ENCODE peak calls at places on chromosome 2, in seven cellular contexts. One of them, this sample, is unnamed.

GRCh38 chr2:204914708-204915107 is 369.4 kb downstream of the PARD3B start:
- DNase-seq in colonic mucosa: no peak
- DNase-seq in ascending aorta: no peak
- DNase-seq in bronchial epithelial cell: no peak
- DNase-seq in GM13977: no peak
- DNase-seq in HL-60: no peak
- DNase-seq in fibroblast of lung: no peak
- DNase-seq in this sample: no peak

GRCh38 chr2:218746960-218747359 is 35.0 kb upstream of the CYP27A1 start:
- DNase-seq in colonic mucosa: no peak
- DNase-seq in ascending aorta: no peak
- DNase-seq in bronchial epithelial cell: no peak
- DNase-seq in GM13977: no peak
- DNase-seq in HL-60: no peak
- DNase-seq in fibroblast of lung: no peak
- DNase-seq in this sample: no peak

GRCh38 chr2:241267249-241268067 is 48.0 kb downstream of the HDLBP start:
- DNase-seq in colonic mucosa: no peak
- DNase-seq in ascending aorta: peak
- DNase-seq in bronchial epithelial cell: no peak
- DNase-seq in GM13977: no peak
- DNase-seq in HL-60: no peak
- DNase-seq in fibroblast of lung: no peak
- DNase-seq in this sample: no peak

GRCh38 chr2:199583676-199584075 is 125.9 kb upstream of the SATB2 start:
- DNase-seq in colonic mucosa: no peak
- DNase-seq in ascending aorta: no peak
- DNase-seq in bronchial epithelial cell: no peak
- DNase-seq in GM13977: no peak
- DNase-seq in HL-60: no peak
- DNase-seq in fibroblast of lung: no peak
- DNase-seq in this sample: no peak

GRCh38 chr2:12663306-12664037 is 53.3 kb upstream of the TRIB2 start:
- DNase-seq in colonic mucosa: no peak
- DNase-seq in ascending aorta: no peak
- DNase-seq in bronchial epithelial cell: no peak
- DNase-seq in GM13977: no peak
- DNase-seq in HL-60: no peak
- DNase-seq in fibroblast of lung: no peak
- DNase-seq in this sample: no peak

GRCh38 chr2:27723372-27724144 is 48.0 kb upstream of the MRPL33 start:
- DNase-seq in colonic mucosa: peak
- DNase-seq in ascending aorta: peak
- DNase-seq in bronchial epithelial cell: peak
- DNase-seq in GM13977: peak
- DNase-seq in HL-60: peak
- DNase-seq in fibroblast of lung: peak
- DNase-seq in this sample: peak

GRCh38 chr2:23698733-23699391 is 228.1 kb downstream of the ATAD2B start:
- DNase-seq in colonic mucosa: no peak
- DNase-seq in ascending aorta: no peak
- DNase-seq in bronchial epithelial cell: no peak
- DNase-seq in GM13977: no peak
- DNase-seq in HL-60: no peak
- DNase-seq in fibroblast of lung: peak
- DNase-seq in this sample: no peak

GRCh38 chr2:27021253-27021801 is 11.4 kb upstream of the TMEM214 start:
- DNase-seq in colonic mucosa: peak
- DNase-seq in ascending aorta: no peak
- DNase-seq in bronchial epithelial cell: no peak
- DNase-seq in GM13977: no peak
- DNase-seq in HL-60: no peak
- DNase-seq in fibroblast of lung: no peak
- DNase-seq in this sample: no peak

GRCh38 chr2:45675130-45675812 is 23.8 kb downstream of the PRKCE start:
- DNase-seq in colonic mucosa: peak
- DNase-seq in ascending aorta: no peak
- DNase-seq in bronchial epithelial cell: peak
- DNase-seq in GM13977: no peak
- DNase-seq in HL-60: no peak
- DNase-seq in fibroblast of lung: no peak
- DNase-seq in this sample: no peak

GRCh38 chr2:240234503-240234951 is 94.1 kb upstream of the OTOS start:
- DNase-seq in colonic mucosa: peak
- DNase-seq in ascending aorta: peak
- DNase-seq in bronchial epithelial cell: no peak
- DNase-seq in GM13977: no peak
- DNase-seq in HL-60: no peak
- DNase-seq in fibroblast of lung: no peak
- DNase-seq in this sample: no peak

GRCh38 chr2:113075030-113075429 is 7.3 kb downstream of the IL1F10 start:
- DNase-seq in colonic mucosa: no peak
- DNase-seq in ascending aorta: no peak
- DNase-seq in bronchial epithelial cell: peak
- DNase-seq in GM13977: no peak
- DNase-seq in HL-60: no peak
- DNase-seq in fibroblast of lung: no peak
- DNase-seq in this sample: no peak

GRCh38 chr2:25822190-25823117 is 55.8 kb downstream of the ASXL2 start:
- DNase-seq in colonic mucosa: peak
- DNase-seq in ascending aorta: peak
- DNase-seq in bronchial epithelial cell: peak
- DNase-seq in GM13977: peak
- DNase-seq in HL-60: no peak
- DNase-seq in fibroblast of lung: no peak
- DNase-seq in this sample: no peak

GRCh38 chr2:10174173-10174572 is 51.6 kb downstream of the RRM2 start:
- DNase-seq in colonic mucosa: no peak
- DNase-seq in ascending aorta: no peak
- DNase-seq in bronchial epithelial cell: no peak
- DNase-seq in GM13977: no peak
- DNase-seq in HL-60: no peak
- DNase-seq in fibroblast of lung: no peak
- DNase-seq in this sample: no peak

GRCh38 chr2:164599954-164600589 is 21.2 kb downstream of the GRB14 start:
- DNase-seq in colonic mucosa: peak
- DNase-seq in ascending aorta: no peak
- DNase-seq in bronchial epithelial cell: peak
- DNase-seq in GM13977: peak
- DNase-seq in HL-60: peak
- DNase-seq in fibroblast of lung: peak
- DNase-seq in this sample: peak
- TF ChIP-seq CTCF in colonic mucosa: peak
- TF ChIP-seq CTCF in ascending aorta: no peak
- TF ChIP-seq CTCF in bronchial epithelial cell: peak
- TF ChIP-seq CTCF in GM13977: peak
- TF ChIP-seq CTCF in HL-60: peak
- TF ChIP-seq CTCF in fibroblast of lung: peak
- TF ChIP-seq CTCF in this sample: peak

DNA sequence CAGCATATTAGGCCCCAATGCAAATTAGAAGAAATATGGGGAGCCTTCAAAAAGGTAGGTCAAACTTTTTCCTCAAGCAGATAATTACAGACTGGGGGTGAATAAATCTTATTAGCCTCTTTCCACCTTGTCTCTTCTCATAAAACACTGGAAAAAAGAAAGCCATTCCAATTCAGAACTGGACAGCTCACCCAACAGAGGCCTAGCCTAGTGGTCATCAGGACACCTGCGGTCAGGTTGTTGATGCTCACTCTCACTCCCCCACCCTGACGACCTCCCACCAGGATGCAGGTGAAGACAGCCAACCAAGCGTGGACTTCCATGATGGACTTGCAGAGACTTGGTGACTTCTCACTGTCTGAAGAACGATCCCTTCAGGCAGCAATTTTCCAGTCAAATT is 207.1 kb downstream of the ALK start:
- DNase-seq in colonic mucosa: no peak
- DNase-seq in ascending aorta: no peak
- DNase-seq in bronchial epithelial cell: no peak
- DNase-seq in GM13977: no peak
- DNase-seq in HL-60: no peak
- DNase-seq in fibroblast of lung: no peak
- DNase-seq in this sample: no peak
- TF ChIP-seq CTCF in colonic mucosa: no peak
- TF ChIP-seq CTCF in ascending aorta: no peak
- TF ChIP-seq CTCF in bronchial epithelial cell: peak
- TF ChIP-seq CTCF in GM13977: no peak
- TF ChIP-seq CTCF in HL-60: no peak
- TF ChIP-seq CTCF in fibroblast of lung: no peak
- TF ChIP-seq CTCF in this sample: no peak

GRCh38 chr2:30341500-30342267 is 105.4 kb upstream of the LCLAT1 start:
- DNase-seq in colonic mucosa: no peak
- DNase-seq in ascending aorta: no peak
- DNase-seq in bronchial epithelial cell: no peak
- DNase-seq in GM13977: no peak
- DNase-seq in HL-60: no peak
- DNase-seq in fibroblast of lung: no peak
- DNase-seq in this sample: no peak

GRCh38 chr2:30339071-30339470 is 107.7 kb downstream of the LBH start:
- DNase-seq in colonic mucosa: no peak
- DNase-seq in ascending aorta: no peak
- DNase-seq in bronchial epithelial cell: no peak
- DNase-seq in GM13977: peak
- DNase-seq in HL-60: no peak
- DNase-seq in fibroblast of lung: no peak
- DNase-seq in this sample: no peak

GRCh38 chr2:30335981-30336538 is 104.7 kb downstream of the LBH start:
- DNase-seq in colonic mucosa: no peak
- DNase-seq in ascending aorta: no peak
- DNase-seq in bronchial epithelial cell: no peak
- DNase-seq in GM13977: no peak
- DNase-seq in HL-60: no peak
- DNase-seq in fibroblast of lung: no peak
- DNase-seq in this sample: no peak

GRCh38 chr2:30336978-30337841 is 105.9 kb downstream of the LBH start:
- DNase-seq in colonic mucosa: no peak
- DNase-seq in ascending aorta: no peak
- DNase-seq in bronchial epithelial cell: no peak
- DNase-seq in GM13977: peak
- DNase-seq in HL-60: no peak
- DNase-seq in fibroblast of lung: no peak
- DNase-seq in this sample: no peak

DNA sequence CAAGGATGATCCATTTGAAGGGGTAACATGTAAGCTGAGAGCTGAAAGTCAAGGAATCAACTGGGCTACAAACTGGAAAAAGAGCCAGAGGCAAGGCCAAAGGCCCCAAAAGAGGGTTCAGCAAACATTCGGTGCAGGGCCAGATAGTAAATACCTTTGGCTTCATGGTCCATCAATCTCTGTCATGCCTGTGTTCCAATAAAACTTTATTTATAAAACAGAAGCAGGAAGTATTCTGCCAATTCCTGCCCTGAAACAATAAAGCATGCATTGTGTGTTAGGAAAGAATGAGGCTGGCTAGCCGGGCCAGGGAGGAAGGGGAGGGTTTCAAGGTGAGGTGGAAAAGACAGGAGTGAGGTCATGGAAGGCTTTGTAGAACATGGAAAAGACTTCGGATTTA is 107.1 kb downstream of the LBH start:
- DNase-seq in colonic mucosa: no peak
- DNase-seq in ascending aorta: no peak
- DNase-seq in bronchial epithelial cell: no peak
- DNase-seq in GM13977: no peak
- DNase-seq in HL-60: no peak
- DNase-seq in fibroblast of lung: no peak
- DNase-seq in this sample: no peak
- TF ChIP-seq CTCF in colonic mucosa: no peak
- TF ChIP-seq CTCF in ascending aorta: no peak
- TF ChIP-seq CTCF in bronchial epithelial cell: no peak
- TF ChIP-seq CTCF in GM13977: no peak
- TF ChIP-seq CTCF in HL-60: no peak
- TF ChIP-seq CTCF in fibroblast of lung: no peak
- TF ChIP-seq CTCF in this sample: no peak

GRCh38 chr2:216144372-216144771 is 35.2 kb downstream of the XRCC5 start:
- DNase-seq in colonic mucosa: no peak
- DNase-seq in ascending aorta: no peak
- DNase-seq in bronchial epithelial cell: no peak
- DNase-seq in GM13977: no peak
- DNase-seq in HL-60: no peak
- DNase-seq in fibroblast of lung: no peak
- DNase-seq in this sample: no peak

GRCh38 chr2:216142540-216142939 is 33.4 kb downstream of the XRCC5 start:
- DNase-seq in colonic mucosa: no peak
- DNase-seq in ascending aorta: no peak
- DNase-seq in bronchial epithelial cell: peak
- DNase-seq in GM13977: peak
- DNase-seq in HL-60: no peak
- DNase-seq in fibroblast of lung: peak
- DNase-seq in this sample: no peak

GRCh38 chr2:216144857-216145256 is 35.7 kb downstream of the XRCC5 start:
- DNase-seq in colonic mucosa: no peak
- DNase-seq in ascending aorta: no peak
- DNase-seq in bronchial epithelial cell: no peak
- DNase-seq in GM13977: no peak
- DNase-seq in HL-60: no peak
- DNase-seq in fibroblast of lung: no peak
- DNase-seq in this sample: no peak

GRCh38 chr2:216134958-216135541 is 25.9 kb downstream of the XRCC5 start:
- DNase-seq in colonic mucosa: no peak
- DNase-seq in ascending aorta: no peak
- DNase-seq in bronchial epithelial cell: no peak
- DNase-seq in GM13977: no peak
- DNase-seq in HL-60: no peak
- DNase-seq in fibroblast of lung: no peak
- DNase-seq in this sample: no peak

GRCh38 chr2:216139884-216140283 is 30.7 kb downstream of the XRCC5 start:
- DNase-seq in colonic mucosa: peak
- DNase-seq in ascending aorta: no peak
- DNase-seq in bronchial epithelial cell: peak
- DNase-seq in GM13977: peak
- DNase-seq in HL-60: no peak
- DNase-seq in fibroblast of lung: no peak
- DNase-seq in this sample: peak
- TF ChIP-seq CTCF in colonic mucosa: no peak
- TF ChIP-seq CTCF in ascending aorta: no peak
- TF ChIP-seq CTCF in bronchial epithelial cell: peak
- TF ChIP-seq CTCF in GM13977: peak
- TF ChIP-seq CTCF in HL-60: no peak
- TF ChIP-seq CTCF in fibroblast of lung: peak
- TF ChIP-seq CTCF in this sample: no peak

DNA sequence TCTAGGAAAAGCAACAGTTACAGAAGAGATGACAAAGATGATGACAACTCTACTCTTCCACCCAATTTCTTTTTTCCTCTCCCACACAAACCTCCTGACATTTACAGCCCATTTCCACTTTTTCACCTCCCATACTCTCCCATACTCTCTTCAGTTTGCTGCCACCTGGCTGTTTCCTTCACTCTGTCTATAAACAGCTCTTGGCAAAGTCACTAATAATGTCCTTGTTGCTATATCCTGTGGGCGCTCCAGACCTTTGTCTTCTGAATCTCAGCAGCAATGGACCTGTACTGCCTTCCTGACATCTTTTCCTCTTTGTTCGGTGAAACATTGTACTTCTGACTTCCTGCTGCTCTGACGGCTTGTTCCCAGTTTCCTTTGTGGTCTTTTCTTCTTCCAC is 60.7 kb upstream of the CAVIN2 start:
- DNase-seq in colonic mucosa: no peak
- DNase-seq in ascending aorta: no peak
- DNase-seq in bronchial epithelial cell: no peak
- DNase-seq in GM13977: no peak
- DNase-seq in HL-60: no peak
- DNase-seq in fibroblast of lung: no peak
- DNase-seq in this sample: no peak
- TF ChIP-seq CTCF in colonic mucosa: no peak
- TF ChIP-seq CTCF in ascending aorta: no peak
- TF ChIP-seq CTCF in bronchial epithelial cell: peak
- TF ChIP-seq CTCF in GM13977: no peak
- TF ChIP-seq CTCF in HL-60: no peak
- TF ChIP-seq CTCF in fibroblast of lung: no peak
- TF ChIP-seq CTCF in this sample: no peak

This sample was measured in nephron progenitor cell.